ENCODE peak calls at places on chromosome 20, in five cellular contexts. One of them, this sample, is unnamed.

GRCh38 chr20:20360464-20360863 is 7.4 kb upstream of the INSM1 start:
- DNase-seq in transverse colon: peak
- DNase-seq in T-helper 2 cell: no peak
- DNase-seq in GM23248: peak
- DNase-seq in neural crest cell: peak
- DNase-seq in this sample: peak

GRCh38 chr20:15220778-15221565 is 883.6 kb upstream of the FLRT3 start:
- DNase-seq in transverse colon: no peak
- DNase-seq in T-helper 2 cell: no peak
- DNase-seq in GM23248: peak
- DNase-seq in neural crest cell: no peak
- DNase-seq in this sample: no peak

GRCh38 chr20:51153867-51154707 is 131.2 kb upstream of the KCNG1 start:
- DNase-seq in transverse colon: no peak
- DNase-seq in T-helper 2 cell: no peak
- DNase-seq in GM23248: no peak
- DNase-seq in neural crest cell: no peak
- DNase-seq in this sample: no peak

GRCh38 chr20:9235518-9235917 is 166.6 kb downstream of the PLCB4 start:
- DNase-seq in transverse colon: no peak
- DNase-seq in T-helper 2 cell: no peak
- DNase-seq in GM23248: peak
- DNase-seq in neural crest cell: no peak
- DNase-seq in this sample: no peak

GRCh38 chr20:61067221-61067620 is 184.8 kb upstream of the CDH4 start:
- DNase-seq in transverse colon: no peak
- DNase-seq in T-helper 2 cell: no peak
- DNase-seq in GM23248: no peak
- DNase-seq in neural crest cell: no peak
- DNase-seq in this sample: no peak

GRCh38 chr20:61823242-61823641 is 242.4 kb downstream of the TAF4 start:
- DNase-seq in transverse colon: no peak
- DNase-seq in T-helper 2 cell: no peak
- DNase-seq in GM23248: no peak
- DNase-seq in neural crest cell: no peak
- DNase-seq in this sample: no peak

GRCh38 chr20:37643400-37643799 is 50.4 kb upstream of the CTNNBL1 start:
- DNase-seq in transverse colon: no peak
- DNase-seq in T-helper 2 cell: no peak
- DNase-seq in GM23248: peak
- DNase-seq in neural crest cell: no peak
- DNase-seq in this sample: no peak

GRCh38 chr20:10463622-10464021 is 28.5 kb downstream of the SLX4IP start:
- DNase-seq in transverse colon: no peak
- DNase-seq in T-helper 2 cell: no peak
- DNase-seq in GM23248: no peak
- DNase-seq in neural crest cell: no peak
- DNase-seq in this sample: no peak

GRCh38 chr20:9281770-9282169 is 212.9 kb downstream of the PLCB4 start:
- DNase-seq in transverse colon: no peak
- DNase-seq in T-helper 2 cell: no peak
- DNase-seq in GM23248: no peak
- DNase-seq in neural crest cell: no peak
- DNase-seq in this sample: no peak

GRCh38 chr20:17898548-17898994 is 70.0 kb downstream of the SNX5 start:
- DNase-seq in transverse colon: peak
- DNase-seq in T-helper 2 cell: peak
- DNase-seq in GM23248: peak
- DNase-seq in neural crest cell: peak
- DNase-seq in this sample: no peak

GRCh38 chr20:59988141-59988540 is 29.9 kb downstream of the CDH26 start:
- DNase-seq in transverse colon: no peak
- DNase-seq in T-helper 2 cell: no peak
- DNase-seq in GM23248: peak
- DNase-seq in neural crest cell: no peak
- DNase-seq in this sample: no peak

GRCh38 chr20:44072381-44072780 is 114.6 kb downstream of the JPH2 start:
- DNase-seq in transverse colon: no peak
- DNase-seq in T-helper 2 cell: no peak
- DNase-seq in GM23248: no peak
- DNase-seq in neural crest cell: no peak
- DNase-seq in this sample: no peak

GRCh38 chr20:57526067-57526884 is 1.3 kb upstream of the CTCFL start:
- DNase-seq in transverse colon: peak
- DNase-seq in T-helper 2 cell: no peak
- DNase-seq in GM23248: no peak
- DNase-seq in neural crest cell: no peak
- DNase-seq in this sample: no peak

GRCh38 chr20:59813948-59814834 is 119.2 kb downstream of the SYCP2 start:
- DNase-seq in transverse colon: no peak
- DNase-seq in T-helper 2 cell: no peak
- DNase-seq in GM23248: no peak
- DNase-seq in neural crest cell: no peak
- DNase-seq in this sample: no peak

GRCh38 chr20:62875419-62876355 is 14.1 kb upstream of the TCFL5 start:
- DNase-seq in transverse colon: peak
- DNase-seq in T-helper 2 cell: no peak
- DNase-seq in GM23248: peak
- DNase-seq in neural crest cell: peak
- DNase-seq in this sample: peak

GRCh38 chr20:37327748-37328147 is 18.2 kb upstream of the SRC start:
- DNase-seq in transverse colon: peak
- DNase-seq in T-helper 2 cell: no peak
- DNase-seq in GM23248: peak
- DNase-seq in neural crest cell: no peak
- DNase-seq in this sample: no peak

GRCh38 chr20:48760403-48760889 is 67.4 kb downstream of the PREX1 start:
- DNase-seq in transverse colon: peak
- DNase-seq in T-helper 2 cell: peak
- DNase-seq in GM23248: peak
- DNase-seq in neural crest cell: no peak
- DNase-seq in this sample: no peak